ENCODE peak calls at places on chromosomes 4 and X, in five cellular contexts. R is CD8-positive, alpha-beta T cell; V is iris pigment epithelial cell; D is Ammon's horn; H is fibroblast of lung. I is an unnamed sample.

GRCh38 chrX:150482537-150483217 is 85.7 kb upstream of the MTM1 start:
- DNase-seq in R (no peak), D (peak), V (peak), H (peak), I (no peak)

GRCh38 chrX:11380187-11380586 is 87.0 kb downstream of the AMELX start:
- DNase-seq in D (peak), H (no peak), V (peak), R (no peak), I (no peak)

GRCh38 chr4:118834960-118835895 is 698 bp downstream of the SEC24D start:
- DNase-seq in V (peak), D (peak), H (peak), R (peak), I (peak)

GRCh38 chrX:39688576-39689373 is 409.0 kb downstream of the BCOR start:
- DNase-seq in V (peak), R (no peak), H (peak), D (peak), I (peak)

GRCh38 chrX:130071611-130072349 is 38.5 kb downstream of the ELF4 start:
- DNase-seq in R (no peak), D (no peak), V (no peak), H (no peak), I (no peak)

GRCh38 chr4:129581305-129581704 is 485.4 kb downstream of the C4orf33 start:
- DNase-seq in R (no peak), H (no peak), V (no peak), D (no peak), I (no peak)

GRCh38 chr4:89157488-89158024 is 46.2 kb downstream of the TIGD2 start:
- DNase-seq in D (no peak), H (no peak), R (no peak), V (no peak), I (no peak)

GRCh38 chrX:55340896-55341433 is 76.2 kb upstream of the PAGE3 start:
- DNase-seq in H (no peak), R (no peak), D (no peak), V (no peak), I (no peak)

GRCh38 chr4:120801171-120801758 is 121.3 kb downstream of the PRDM5 start:
- DNase-seq in V (peak), R (no peak), D (peak), H (peak), I (no peak)